ENCODE peak calls at places on chromosomes 1 and 21, in ten cellular contexts. R is cardiac muscle cell, A is neural progenitor cell, S is small intestine, K is WERI-Rb-1, C is HCT116, Q is A673, T is tibial nerve, O is heart left ventricle, G is RWPE2. U is an unnamed sample.

GRCh38 chr1:211611818-211612217 is 32.9 kb upstream of the SLC30A1 start:
- DNase-seq in R (no peak), A (no peak), S (no peak), K (no peak), C (no peak), Q (no peak), T (no peak), O (no peak), G (no peak), U (no peak)

GRCh38 chr1:4318720-4319119 is 335.7 kb upstream of the AJAP1 start:
- DNase-seq in R (no peak), A (no peak), S (no peak), K (no peak), C (no peak), Q (no peak), T (no peak), O (no peak), G (no peak), U (no peak)

GRCh38 chr1:170068923-170069322 is 5.6 kb downstream of the KIFAP3 start:
- DNase-seq in R (no peak), A (no peak), S (no peak), K (no peak), C (no peak), Q (no peak), T (no peak), O (no peak), G (no peak), U (no peak)

GRCh38 chr1:202220733-202221132 is 27.1 kb downstream of the LGR6 start:
- DNase-seq in R (no peak), A (no peak), S (no peak), K (no peak), C (no peak), Q (no peak), T (no peak), O (no peak), G (no peak), U (no peak)

GRCh38 chr1:43442756-43443155 is 11.0 kb downstream of the HYI start:
- DNase-seq in R (no peak), A (no peak), S (no peak), K (no peak), C (no peak), Q (no peak), T (no peak), O (no peak), G (no peak), U (no peak)

GRCh38 chr1:167052389-167052788 is 37.8 kb downstream of the GPA33 start:
- DNase-seq in R (peak), A (peak), S (no peak), K (peak), C (peak), Q (peak), T (no peak), O (no peak), G (no peak), U (no peak)

GRCh38 chr1:40855513-40855912 is 6.7 kb downstream of the CITED4 start:
- DNase-seq in R (no peak), A (peak), S (no peak), K (peak), C (no peak), Q (peak), T (no peak), O (no peak), G (no peak), U (no peak)

GRCh38 chr1:50923564-50923963 is 36.5 kb downstream of the FAF1 start:
- DNase-seq in R (no peak), A (no peak), S (no peak), K (no peak), C (no peak), Q (no peak), T (no peak), O (no peak), G (no peak), U (no peak)

GRCh38 chr1:25257176-25257575 is 9.9 kb upstream of the RSRP1 start:
- DNase-seq in R (no peak), A (no peak), S (no peak), K (no peak), C (no peak), Q (no peak), T (no peak), O (no peak), G (no peak), U (no peak)

DNA sequence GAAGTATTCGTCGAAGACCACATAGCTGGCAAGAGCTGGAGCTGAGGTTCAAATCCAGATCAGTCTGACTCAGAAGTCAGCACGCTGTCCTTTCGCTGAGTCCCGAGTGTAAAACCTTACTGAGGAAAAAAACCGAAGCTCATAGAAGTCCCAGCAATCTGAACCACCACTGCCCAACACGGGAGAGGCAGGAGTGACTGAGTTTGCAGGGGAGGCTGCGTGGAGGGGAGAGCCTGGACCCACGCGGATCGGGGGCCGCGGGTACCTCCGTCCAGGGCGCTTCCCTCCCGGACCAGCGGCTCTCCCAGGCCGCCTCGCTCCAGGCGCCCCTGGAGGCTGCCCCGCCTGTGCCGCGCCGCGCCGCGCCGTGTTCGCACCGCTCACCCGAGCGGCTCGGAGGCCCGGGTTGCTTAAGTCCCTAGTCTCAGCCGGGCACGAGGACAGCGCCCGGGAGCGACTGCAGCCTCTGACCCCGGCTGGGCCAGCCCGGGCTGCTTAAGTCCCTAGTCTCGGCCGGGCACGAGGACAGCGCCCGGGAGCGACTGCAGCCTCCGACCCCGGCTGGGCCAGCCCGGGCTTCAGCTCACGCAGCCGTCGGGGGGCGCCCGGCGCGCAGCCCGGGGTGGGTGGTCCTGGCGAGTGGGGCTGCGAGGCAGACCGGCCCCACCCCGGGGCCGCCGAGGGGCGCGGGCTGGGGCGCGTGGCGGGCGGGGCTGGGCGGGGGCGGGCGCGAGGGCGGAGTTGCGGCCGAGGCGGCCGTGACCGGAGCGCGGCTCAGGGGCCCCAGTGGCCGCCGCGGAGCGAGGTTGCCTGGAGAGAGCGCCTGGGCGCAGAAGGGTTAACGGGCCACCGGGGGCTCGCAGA is at the start of gene ADAMTSL4:
- DNase-seq in R (peak), A (peak), S (peak), K (peak), C (no peak), Q (peak), T (no peak), O (peak), G (no peak), U (no peak)
- H3K27ac ChIP-seq in R (peak), A (no peak), S (peak), K (peak), C (peak), Q (no peak), T (peak), O (peak), G (peak), U (peak)

DNA sequence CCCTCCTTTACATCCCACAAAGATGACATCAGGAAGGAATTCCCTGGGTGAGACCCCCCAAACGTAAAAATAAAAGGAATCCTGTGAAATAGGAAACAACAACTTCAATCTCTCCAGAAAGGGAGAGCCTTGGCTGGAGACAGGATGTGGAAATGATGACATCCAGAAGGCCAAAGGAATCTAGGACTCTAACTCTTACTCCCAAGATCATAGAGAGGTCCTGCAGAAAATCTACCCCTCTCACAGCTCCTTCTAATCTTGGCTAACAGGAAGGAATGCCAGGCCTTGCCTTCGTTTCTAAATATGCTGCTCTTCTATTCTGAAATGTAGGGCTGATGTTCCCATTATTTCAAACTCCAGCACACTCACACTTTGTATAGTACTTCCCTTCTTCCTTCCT is 40.8 kb downstream of the ARHGEF11 start:
- DNase-seq in R (peak), A (no peak), S (no peak), K (no peak), C (no peak), Q (no peak), T (no peak), O (no peak), G (no peak), U (no peak)
- H3K27ac ChIP-seq in R (peak), A (no peak), S (no peak), K (no peak), C (no peak), Q (no peak), T (no peak), O (no peak), G (no peak), U (no peak)

DNA sequence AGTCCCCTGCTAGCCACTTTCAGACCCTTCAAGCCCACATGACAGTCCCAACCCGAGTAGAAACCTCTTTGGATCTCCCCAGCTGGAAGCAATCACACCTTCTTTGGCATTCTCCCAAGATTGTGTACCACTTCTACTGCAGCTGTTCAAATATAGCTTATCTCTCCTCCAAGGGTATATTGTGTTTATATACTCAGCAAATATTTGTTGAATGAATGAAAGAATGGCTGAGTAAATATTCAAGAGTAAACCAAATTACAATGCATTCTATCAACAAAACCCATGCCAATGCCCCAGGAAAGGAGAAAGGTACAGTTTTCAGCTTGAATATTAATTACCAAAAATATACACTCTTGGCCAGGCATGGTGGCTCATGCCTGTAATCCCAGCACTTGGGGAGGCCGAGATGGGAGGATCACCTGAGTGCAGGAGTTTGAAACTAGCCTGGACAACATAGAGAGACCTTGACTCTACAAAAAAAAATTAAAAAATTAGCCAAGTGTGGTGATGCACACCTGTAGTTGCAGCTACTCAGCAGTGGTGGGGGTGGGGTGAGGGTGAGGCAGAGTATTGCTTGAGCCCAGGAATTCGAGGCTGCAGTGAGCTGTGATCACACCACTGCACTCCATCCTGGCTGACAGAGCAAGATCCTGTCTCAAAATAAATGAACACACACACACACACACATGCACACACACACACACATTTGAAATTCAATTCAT is 68.5 kb downstream of the NIBAN1 start:
- DNase-seq in R (no peak), A (no peak), S (peak), K (no peak), C (no peak), Q (no peak), T (no peak), O (no peak), G (no peak), U (no peak)
- H3K27ac ChIP-seq in R (no peak), A (no peak), S (no peak), K (no peak), C (no peak), Q (no peak), T (no peak), O (peak), G (no peak), U (peak)

GRCh38 chr21:44658913-44659595 is 1.3 kb downstream of the KRTAP12-3 start:
- DNase-seq in R (no peak), A (no peak), S (peak), K (no peak), C (no peak), Q (no peak), T (no peak), O (no peak), G (no peak), U (no peak)
- H3K27ac ChIP-seq in R (no peak), A (no peak), S (peak), K (no peak), C (no peak), Q (no peak), T (no peak), O (no peak), G (no peak), U (no peak)

GRCh38 chr21:42670058-42670830 is 16.8 kb downstream of the PDE9A start:
- DNase-seq in R (no peak), A (no peak), S (no peak), K (no peak), C (no peak), Q (no peak), T (no peak), O (no peak), G (no peak), U (no peak)
- H3K27ac ChIP-seq in R (no peak), A (no peak), S (no peak), K (no peak), C (no peak), Q (no peak), T (peak), O (no peak), G (no peak), U (no peak)

DNA sequence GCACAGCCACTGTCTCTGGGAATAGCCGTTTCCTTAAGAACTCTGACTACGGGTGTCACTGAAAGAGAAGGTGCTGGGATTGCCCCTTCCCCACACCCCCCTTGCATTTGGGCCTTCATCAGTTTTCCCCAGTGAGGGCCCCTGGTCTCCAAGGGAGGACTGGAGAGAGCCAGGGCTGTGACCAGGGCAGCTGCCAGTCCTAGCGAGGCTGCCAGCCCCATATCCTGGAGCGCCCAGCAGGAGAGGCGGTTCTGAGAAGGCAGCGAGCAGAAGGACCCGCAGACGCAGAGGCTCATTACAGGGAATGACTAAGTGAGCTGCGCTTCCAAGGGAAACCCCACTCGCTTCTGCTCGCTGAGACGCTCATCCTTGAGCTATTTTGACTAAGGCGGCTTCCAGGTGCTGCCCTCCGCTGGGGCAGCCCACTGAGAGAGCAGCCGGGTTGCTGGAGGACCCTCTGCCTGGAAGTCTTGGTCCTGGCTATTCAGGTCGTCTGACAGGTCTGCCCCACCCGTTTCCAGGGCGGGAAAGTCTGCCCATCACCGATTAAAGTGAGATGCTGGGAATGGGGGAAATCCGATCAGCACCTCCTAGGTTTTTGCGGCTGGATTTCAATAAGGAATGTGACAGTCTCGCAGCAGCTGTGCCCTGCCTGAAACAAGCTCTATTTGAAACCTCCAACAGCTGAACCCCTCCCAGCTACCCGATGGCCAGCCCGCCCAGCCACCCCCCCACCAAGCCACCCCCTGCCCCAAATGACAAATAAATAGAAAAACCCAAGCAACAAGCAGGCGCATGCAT is 2.9 kb downstream of the KCNN3 start:
- DNase-seq in R (peak), A (peak), S (no peak), K (peak), C (no peak), Q (peak), T (no peak), O (peak), G (no peak), U (no peak)
- H3K27ac ChIP-seq in R (no peak), A (no peak), S (peak), K (no peak), C (no peak), Q (no peak), T (no peak), O (no peak), G (no peak), U (no peak)

DNA sequence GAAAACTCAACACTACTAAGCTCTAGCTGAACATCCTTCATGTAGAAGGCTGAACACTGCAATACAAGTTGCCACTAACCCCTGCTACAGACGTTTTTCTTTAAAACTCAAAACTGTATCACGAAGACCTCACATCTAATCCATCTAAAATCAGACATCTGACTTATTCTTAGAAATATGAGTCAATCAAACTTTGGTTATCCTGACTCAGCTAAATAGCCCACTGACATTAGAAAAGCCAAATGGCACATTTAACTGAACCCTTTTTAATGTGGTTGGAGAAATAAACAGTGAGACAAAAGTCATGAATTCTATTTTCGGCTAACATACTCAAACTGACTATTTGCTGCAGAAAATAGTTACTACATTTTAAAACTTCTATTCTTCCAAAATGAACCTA is 35.6 kb downstream of the WLS start:
- DNase-seq in R (no peak), A (no peak), S (no peak), K (no peak), C (no peak), Q (no peak), T (no peak), O (no peak), G (no peak), U (no peak)
- H3K27ac ChIP-seq in R (peak), A (no peak), S (no peak), K (no peak), C (no peak), Q (peak), T (peak), O (peak), G (no peak), U (no peak)

GRCh38 chr1:119159096-119159495 is 18.6 kb upstream of the WARS2 start:
- DNase-seq in R (peak), A (no peak), S (no peak), K (no peak), C (no peak), Q (no peak), T (no peak), O (no peak), G (no peak), U (no peak)
- H3K27ac ChIP-seq in R (no peak), A (no peak), S (no peak), K (no peak), C (no peak), Q (no peak), T (no peak), O (peak), G (no peak), U (peak)

U was measured in esophagus squamous epithelium.